ENCODE peak calls at places on chromosomes 4 and X, in ten cellular contexts. U is OCI-LY7, R is IMR-90, I is upper lobe of right lung, H is heart right ventricle, Y is HCT116, E is ovary, Z is fibroblast of lung, P is body of pancreas, G is heart left ventricle. K is an unnamed sample. For H3K9me3, the result is how much of the 10 kb centered on the place peaks cover.

GRCh38 chr4:122313001-122313400 is 65.8 kb upstream of the ADAD1 start:
- DNase-seq in Z (no peak), Y (no peak), R (no peak), H (no peak), P (no peak), E (no peak), I (no peak), U (no peak), G (no peak), K (no peak)

GRCh38 chr4:107212565-107212964 is 176.5 kb upstream of the DKK2 start:
- DNase-seq in Z (peak), U (no peak), P (no peak), I (no peak), G (no peak), Y (no peak), R (no peak), H (no peak), E (no peak), K (no peak)

GRCh38 chr4:26719954-26720552 is 136.2 kb downstream of the TBC1D19 start:
- DNase-seq in R (peak), U (peak), Y (peak), G (no peak), P (no peak), E (no peak), H (no peak), I (no peak), Z (peak), K (no peak)

GRCh38 chr4:26507286-26507685 is 17.0 kb upstream of the CCKAR start:
- DNase-seq in G (no peak), U (no peak), Z (no peak), P (no peak), H (no peak), R (no peak), Y (no peak), E (no peak), I (no peak), K (no peak)

GRCh38 chrX:76850851-76851250 is 423.3 kb downstream of the MAGEE1 start:
- DNase-seq in H (no peak), R (no peak), Y (no peak), I (no peak), G (no peak), Z (no peak), E (no peak), P (no peak), U (peak), K (no peak)

GRCh38 chrX:1932231-1932630 is 317.4 kb downstream of the ASMT start:
- DNase-seq in I (no peak), U (no peak), Y (no peak), G (no peak), E (no peak), Z (peak), R (no peak), H (no peak), P (no peak), K (no peak)

GRCh38 chr4:134727696-134728095 is 526.1 kb upstream of the PABPC4L start:
- DNase-seq in Z (no peak), I (no peak), H (no peak), G (no peak), P (no peak), R (no peak), U (no peak), Y (no peak), E (no peak), K (no peak)

GRCh38 chr4:76232681-76233080 is 18.8 kb upstream of the FAM47E start:
- DNase-seq in H (no peak), U (no peak), Y (no peak), G (no peak), E (no peak), I (no peak), P (no peak), R (no peak), Z (no peak), K (no peak)

GRCh38 chrX:154057790-154058189 is 38.1 kb upstream of the IRAK1 start:
- DNase-seq in Z (no peak), H (no peak), P (no peak), I (no peak), R (no peak), U (no peak), G (no peak), Y (no peak), E (no peak), K (no peak)

GRCh38 chr4:82500106-82500738 is 61.6 kb downstream of the TMEM150C start:
- DNase-seq in R (peak), G (no peak), U (no peak), Z (peak), E (no peak), I (no peak), Y (no peak), P (no peak), H (no peak), K (no peak)

GRCh38 chrX:118530537-118530936 is 34.9 kb downstream of the DOCK11 start:
- DNase-seq in E (no peak), U (no peak), G (no peak), Z (peak), P (no peak), H (no peak), R (peak), I (no peak), Y (no peak), K (no peak)

GRCh38 chrX:140050906-140051305 is 85.6 kb upstream of the CXorf66 start:
- DNase-seq in H (no peak), E (no peak), R (peak), U (no peak), G (no peak), I (no peak), Y (no peak), P (no peak), Z (peak), K (no peak)

GRCh38 chrX:10482262-10482661 is 138.1 kb downstream of the MID1 start:
- DNase-seq in U (no peak), E (no peak), P (no peak), R (no peak), I (no peak), Z (no peak), Y (no peak), G (peak), H (peak), K (no peak)

GRCh38 chr4:145663194-145663593 is 16.8 kb upstream of the C4orf51 start:
- DNase-seq in I (no peak), G (no peak), P (no peak), H (no peak), Y (no peak), Z (no peak), R (no peak), U (no peak), E (no peak), K (no peak)

GRCh38 chr4:81635747-81636146 is 164.0 kb upstream of the RASGEF1B start:
- DNase-seq in I (peak), R (no peak), G (no peak), P (peak), H (no peak), U (peak), Z (no peak), E (no peak), Y (peak), K (no peak)

GRCh38 chrX:50066318-50066937 is 134.4 kb downstream of the AKAP4 start:
- DNase-seq in G (no peak), U (no peak), H (no peak), P (no peak), I (no peak), Y (no peak), R (no peak), Z (no peak), E (no peak), K (no peak)

GRCh38 chrX:9821581-9821980 is 35.4 kb downstream of the SHROOM2 start:
- DNase-seq in H (no peak), U (no peak), P (no peak), I (no peak), G (no peak), R (no peak), E (no peak), Z (no peak), Y (no peak), K (no peak)

GRCh38 chr4:7531640-7531994 is 96.9 kb upstream of the PSAPL1 start:
- DNase-seq in P (no peak), G (no peak), U (no peak), Y (no peak), I (no peak), H (no peak), R (no peak), Z (no peak), E (no peak), K (no peak)

GRCh38 chrX:107454302-107454701 is 4.8 kb downstream of the FRMPD3 start:
- DNase-seq in G (no peak), Y (peak), I (no peak), E (no peak), Z (peak), H (no peak), U (no peak), R (peak), P (no peak), K (no peak)

DNA sequence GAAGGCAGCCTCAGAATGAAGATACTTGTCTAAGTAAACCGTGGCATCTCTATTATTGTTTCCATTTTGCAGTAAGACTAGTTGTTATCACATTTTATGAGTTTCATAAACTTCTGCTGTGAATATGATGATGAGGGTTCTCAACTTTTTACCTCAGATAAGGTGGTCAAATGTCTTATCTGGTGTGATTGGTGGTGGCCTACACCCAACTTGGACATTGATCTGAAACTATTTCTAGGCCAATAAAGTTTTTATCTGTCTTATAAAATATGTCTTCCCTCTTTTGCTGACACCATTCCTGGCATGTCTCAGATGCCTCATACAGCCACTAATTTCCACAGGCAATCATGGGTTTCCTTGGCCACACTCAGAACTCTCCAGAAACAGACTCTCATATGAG is 480.3 kb upstream of the NR3C2 start:
- DNase-seq in U (no peak), Y (no peak), I (no peak), H (no peak), R (no peak), P (no peak), Z (no peak), G (no peak), E (no peak), K (no peak)
- H3K27ac ChIP-seq in U (no peak), Y (no peak), I (no peak), H (no peak), R (no peak), P (no peak), Z (no peak), G (no peak), E (no peak), K (no peak)

DNA sequence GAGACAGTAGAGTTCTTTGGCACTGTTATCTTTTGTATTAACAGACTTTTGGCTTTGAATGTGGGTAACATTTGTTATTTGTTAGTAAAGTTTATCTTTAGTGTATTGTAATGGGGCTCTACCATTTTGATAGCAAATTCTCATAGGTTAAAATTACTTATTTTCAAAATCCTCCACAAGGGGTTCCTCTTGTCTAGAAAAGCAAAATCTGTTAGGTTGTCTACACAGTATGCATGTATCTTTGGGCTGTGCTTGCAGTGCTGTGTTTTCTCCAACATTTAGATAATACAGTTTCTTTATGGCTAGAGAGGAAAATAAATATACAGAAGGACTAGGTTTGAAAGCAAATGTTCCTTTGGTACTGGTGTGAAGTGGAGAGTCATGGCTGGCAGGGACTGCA is 40.2 kb downstream of the POLR2B start:
- DNase-seq in U (no peak), Z (no peak), R (peak), I (no peak), G (no peak), Y (no peak), E (no peak), H (no peak), P (no peak), K (no peak)
- TF ChIP-seq CTCF in U (no peak), Z (no peak), R (peak), I (peak), G (no peak), Y (no peak), E (no peak), H (peak), P (no peak), K (no peak)

GRCh38 chr4:302381-302780 is 2.9 kb downstream of the ZNF732 start:
- DNase-seq in P (no peak), E (no peak), H (no peak), Y (no peak), U (no peak), G (no peak), R (no peak), I (no peak), Z (no peak), K (no peak)
- H3K9me3 ChIP-seq in P (under half), E (under half), H (under half), Y (under half), U (under half), G (under half), R (under half), I (under half), Z (under half), K (under half)

GRCh38 chr4:6282247-6282646 is 12.6 kb downstream of the WFS1 start:
- DNase-seq in I (no peak), G (peak), Y (no peak), Z (peak), E (peak), P (no peak), U (no peak), H (no peak), R (peak), K (no peak)
- H3K27ac ChIP-seq in I (peak), G (peak), Y (no peak), Z (no peak), E (no peak), P (no peak), U (no peak), H (peak), R (no peak), K (no peak)

GRCh38 chr4:168960716-168961115 is 49.3 kb downstream of the CBR4 start:
- DNase-seq in I (no peak), Z (no peak), Y (no peak), U (no peak), G (no peak), R (no peak), P (no peak), E (no peak), H (no peak), K (no peak)

GRCh38 chr4:168955674-168956073 is 54.4 kb downstream of the CBR4 start:
- DNase-seq in R (no peak), I (no peak), G (no peak), H (no peak), U (no peak), E (no peak), P (no peak), Y (no peak), Z (no peak), K (no peak)
- TF ChIP-seq CTCF in R (no peak), I (no peak), G (no peak), H (no peak), U (no peak), E (no peak), P (no peak), Y (no peak), Z (no peak), K (no peak)

GRCh38 chr4:161696957-161697356 is 466.8 kb downstream of the FSTL5 start:
- DNase-seq in H (no peak), P (no peak), G (no peak), Y (no peak), U (no peak), Z (peak), R (no peak), E (no peak), I (no peak), K (no peak)
- H3K9me3 ChIP-seq in H (under half), P (under half), G (under half), Y (under half), U (under half), Z (under half), R (under half), E (under half), I (under half), K (under half)

GRCh38 chr4:123833156-123833555 is 436.6 kb downstream of the SPRY1 start:
- DNase-seq in R (peak), H (no peak), U (no peak), Y (no peak), I (no peak), E (no peak), Z (peak), G (no peak), P (no peak), K (no peak)
- H3K27ac ChIP-seq in R (peak), H (peak), U (no peak), Y (no peak), I (peak), E (no peak), Z (peak), G (peak), P (peak), K (no peak)